ENCODE peak calls at places on chromosome 21, in five cellular contexts. H is cardiac muscle cell, S is uterus, D is omental fat pad, Z is tibial artery. N is an unnamed sample.
A peak's percentile ranks its signal among the peaks of the same experiment; 100 is the strongest.

GRCh38 chr21:17550671-17551308 is 37.9 kb downstream of the CXADR start:
- DNase-seq in D (no peak), H (no peak), S (no peak), Z (no peak), N (no peak)

GRCh38 chr21:25555492-25555891 is 51.8 kb downstream of the MRPL39 start:
- DNase-seq in Z (no peak), H (no peak), S (no peak), D (no peak), N (no peak)

GRCh38 chr21:39685991-39686390 is 59.0 kb upstream of the IGSF5 start:
- DNase-seq in Z (no peak), S (no peak), H (no peak), D (no peak), N (no peak)

GRCh38 chr21:42745511-42746239 is 92.3 kb downstream of the PDE9A start:
- DNase-seq in H (no peak), Z (no peak), D (no peak), S (no peak), N (no peak)

GRCh38 chr21:42200906-42201614 is 17.9 kb upstream of the ABCG1 start:
- DNase-seq in Z (no peak), H (no peak), S (no peak), D (no peak), N (no peak)

GRCh38 chr21:41025057-41025390 is 142.9 kb upstream of the BACE2 start:
- DNase-seq in H (no peak), Z (no peak), D (no peak), S (no peak), N (no peak)

GRCh38 chr21:34707876-34708325 is 39.1 kb downstream of the CLIC6 start:
- DNase-seq in D (no peak), Z (no peak), H (no peak), S (no peak), N (no peak)

GRCh38 chr21:36909423-36909822 is 57.0 kb downstream of the HLCS start:
- DNase-seq in D (no peak), S (no peak), H (no peak), Z (no peak), N (no peak)

GRCh38 chr21:40507978-40508377 is 339.0 kb downstream of the DSCAM start:
- DNase-seq in D (no peak), Z (no peak), H (no peak), S (no peak), N (no peak)

GRCh38 chr21:36554411-36555157 is 74.7 kb upstream of the CLDN14 start:
- DNase-seq in H (no peak), S (no peak), D (no peak), Z (no peak), N (no peak)

GRCh38 chr21:39384674-39385298 is 35.9 kb upstream of the HMGN1 start:
- DNase-seq in H (no peak), D (no peak), Z (no peak), S (no peak), N (no peak)

GRCh38 chr21:33588485-33589335 is at the start of gene DONSON:
- DNase-seq in H (peak; percentile 94), D (peak; percentile 49), Z (peak; percentile 69), S (peak; percentile 89), N (peak; percentile 45)

GRCh38 chr21:25582888-25583287 is 24.4 kb downstream of the MRPL39 start:
- DNase-seq in Z (no peak), D (no peak), S (no peak), H (no peak), N (no peak)

GRCh38 chr21:35925497-35925896 is 134.8 kb downstream of the SETD4 start:
- DNase-seq in Z (no peak), S (no peak), D (no peak), H (peak; percentile 46), N (no peak)

GRCh38 chr21:41283211-41283818 is 33.3 kb upstream of the FAM3B start:
- DNase-seq in D (no peak), H (peak; percentile 75), Z (no peak), S (peak; percentile 39), N (peak; percentile 70)

GRCh38 chr21:27157097-27157496 is 190.2 kb upstream of the ADAMTS5 start:
- DNase-seq in H (no peak), Z (no peak), S (no peak), D (no peak), N (no peak)

GRCh38 chr21:41411449-41412089 is 14.5 kb upstream of the MX1 start:
- DNase-seq in S (no peak), Z (no peak), D (no peak), H (no peak), N (no peak)

GRCh38 chr21:35488941-35489340 is 439.8 kb upstream of the RUNX1 start:
- DNase-seq in D (no peak), S (no peak), Z (no peak), H (no peak), N (no peak)

GRCh38 chr21:42198949-42199348 is 20.0 kb upstream of the ABCG1 start:
- DNase-seq in S (no peak), H (no peak), D (no peak), Z (no peak), N (no peak)

GRCh38 chr21:25456672-25457071 is 150.6 kb downstream of the MRPL39 start:
- DNase-seq in Z (no peak), H (no peak), D (no peak), S (no peak), N (no peak)

GRCh38 chr21:15182731-15183130 is 117.9 kb upstream of the NRIP1 start:
- DNase-seq in D (no peak), H (no peak), S (no peak), Z (no peak), N (no peak)

GRCh38 chr21:43884861-43885370 is 19.9 kb downstream of the AGPAT3 start:
- DNase-seq in D (no peak), H (no peak), Z (no peak), S (no peak), N (no peak)

GRCh38 chr21:35234725-35235124 is 185.6 kb upstream of the RUNX1 start:
- DNase-seq in D (no peak), S (no peak), H (no peak), Z (no peak), N (no peak)

GRCh38 chr21:37993071-37993470 is 76.8 kb upstream of the KCNJ6 start:
- DNase-seq in D (no peak), H (no peak), S (no peak), Z (no peak), N (no peak)

GRCh38 chr21:43855955-43856354 is 9.1 kb upstream of the AGPAT3 start:
- DNase-seq in Z (no peak), H (no peak), D (no peak), S (no peak), N (no peak)

GRCh38 chr21:29095203-29095602 is 21.8 kb upstream of the CCT8 start:
- DNase-seq in Z (no peak), S (no peak), D (no peak), H (no peak), N (no peak)
- TF ChIP-seq CTCF in Z (no peak), S (no peak), D (no peak), H (no peak), N (no peak)

GRCh38 chr21:46635324-46636180 is at the start of gene PRMT2:
- DNase-seq in S (peak; percentile 98), D (peak; percentile 81), Z (peak; percentile 94), H (peak; percentile 98), N (peak; percentile 98)
- TF ChIP-seq CTCF in S (no peak), D (no peak), Z (no peak), H (no peak), N (peak; percentile 13)

GRCh38 chr21:31128234-31128633 is 90.0 kb upstream of the KRTAP19-8 start:
- DNase-seq in Z (no peak), S (no peak), D (no peak), H (no peak), N (no peak)
- TF ChIP-seq CTCF in Z (no peak), S (no peak), D (no peak), H (no peak), N (no peak)

DNA sequence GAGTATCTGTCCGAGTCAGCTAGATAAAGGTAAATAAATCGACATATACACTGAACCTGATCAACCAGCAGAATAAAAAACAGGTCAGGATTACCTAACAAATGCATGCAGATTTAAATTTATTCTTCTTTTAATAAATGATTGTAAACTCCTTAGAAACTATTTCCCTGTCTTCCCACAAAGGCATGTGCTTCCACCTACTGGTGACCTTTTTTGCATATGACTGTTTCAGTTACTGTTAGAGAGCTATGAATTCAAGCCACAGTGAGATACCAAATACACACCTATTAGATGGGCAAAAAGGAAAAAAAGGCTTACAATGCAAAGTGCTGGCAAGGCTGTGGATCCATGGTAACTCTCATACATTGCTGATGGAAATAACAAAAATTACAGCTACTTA is 957.4 kb upstream of the NCAM2 start:
- DNase-seq in D (no peak), S (no peak), Z (no peak), H (peak; percentile 22), N (no peak)
- TF ChIP-seq CTCF in D (no peak), S (no peak), Z (no peak), H (no peak), N (no peak)

GRCh38 chr21:45287438-45288391 is at the start of gene POFUT2:
- DNase-seq in H (peak; percentile 97), S (peak; percentile 98), Z (peak; percentile 95), D (peak; percentile 87), N (peak; percentile 98)
- TF ChIP-seq CTCF in H (no peak), S (no peak), Z (no peak), D (no peak), N (no peak)

DNA sequence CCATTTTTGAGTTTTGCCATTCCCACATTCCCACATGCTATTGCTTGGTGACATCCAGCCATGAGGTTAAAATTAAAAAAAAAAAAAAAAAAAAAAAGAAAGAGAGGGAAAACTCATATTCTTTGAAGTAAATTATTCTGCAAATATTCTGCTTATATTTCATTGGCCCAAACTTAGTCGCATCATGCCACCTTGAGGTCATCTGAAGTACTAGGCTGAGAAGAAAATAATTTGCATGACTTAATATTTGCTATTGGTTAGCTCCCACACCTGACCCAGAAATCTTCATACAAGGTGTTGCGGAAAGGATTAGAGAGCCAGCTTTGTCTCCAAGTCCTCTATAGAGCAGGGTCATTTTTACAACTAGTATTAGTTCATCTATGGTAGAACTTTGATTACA is 2206.0 kb downstream of the MRPL39 start:
- DNase-seq in Z (no peak), S (no peak), D (no peak), H (peak; percentile 18), N (no peak)
- TF ChIP-seq CTCF in Z (no peak), S (no peak), D (no peak), H (no peak), N (no peak)